ENCODE peak calls at places on chromosomes 2 and 18, in eight cellular contexts. One of them, this sample, is unnamed.

GRCh38 chr2:67268806-67269205 is 128.3 kb upstream of the ETAA1 start:
- DNase-seq in transverse colon: no peak
- DNase-seq in spleen: no peak
- DNase-seq in adrenal gland: no peak
- DNase-seq in uterus: no peak
- DNase-seq in Peyer's patch: no peak
- DNase-seq in ovary: no peak
- DNase-seq in body of pancreas: no peak
- DNase-seq in this sample: no peak

GRCh38 chr18:26545335-26545734 is 3.0 kb downstream of the KCTD1 start:
- DNase-seq in body of pancreas: peak
- DNase-seq in spleen: no peak
- DNase-seq in adrenal gland: no peak
- DNase-seq in ovary: no peak
- DNase-seq in Peyer's patch: no peak
- DNase-seq in transverse colon: no peak
- DNase-seq in uterus: no peak
- DNase-seq in this sample: no peak

GRCh38 chr2:10375570-10376266 is 72.4 kb downstream of the ODC1 start:
- DNase-seq in Peyer's patch: peak
- DNase-seq in uterus: no peak
- DNase-seq in spleen: no peak
- DNase-seq in ovary: no peak
- DNase-seq in transverse colon: no peak
- DNase-seq in body of pancreas: no peak
- DNase-seq in adrenal gland: no peak
- DNase-seq in this sample: no peak

GRCh38 chr2:177334940-177335543 is 57.5 kb upstream of the AGPS start:
- DNase-seq in spleen: no peak
- DNase-seq in Peyer's patch: no peak
- DNase-seq in body of pancreas: peak
- DNase-seq in ovary: peak
- DNase-seq in uterus: no peak
- DNase-seq in transverse colon: no peak
- DNase-seq in adrenal gland: no peak
- DNase-seq in this sample: no peak

GRCh38 chr2:45904931-45905642 is 253.6 kb downstream of the PRKCE start:
- DNase-seq in transverse colon: no peak
- DNase-seq in Peyer's patch: no peak
- DNase-seq in body of pancreas: no peak
- DNase-seq in ovary: no peak
- DNase-seq in adrenal gland: no peak
- DNase-seq in spleen: no peak
- DNase-seq in uterus: no peak
- DNase-seq in this sample: no peak

GRCh38 chr2:238063414-238064189 is 2.8 kb downstream of the SCLY start:
- DNase-seq in body of pancreas: no peak
- DNase-seq in spleen: no peak
- DNase-seq in Peyer's patch: no peak
- DNase-seq in ovary: no peak
- DNase-seq in uterus: no peak
- DNase-seq in transverse colon: no peak
- DNase-seq in adrenal gland: no peak
- DNase-seq in this sample: peak

GRCh38 chr2:127024769-127025356 is 82.1 kb downstream of the BIN1 start:
- DNase-seq in adrenal gland: no peak
- DNase-seq in transverse colon: peak
- DNase-seq in uterus: peak
- DNase-seq in body of pancreas: peak
- DNase-seq in ovary: no peak
- DNase-seq in spleen: peak
- DNase-seq in Peyer's patch: no peak
- DNase-seq in this sample: no peak

GRCh38 chr2:24977631-24978030 is 5.9 kb upstream of the DNAJC27 start:
- DNase-seq in spleen: no peak
- DNase-seq in adrenal gland: no peak
- DNase-seq in ovary: no peak
- DNase-seq in body of pancreas: no peak
- DNase-seq in Peyer's patch: no peak
- DNase-seq in transverse colon: no peak
- DNase-seq in uterus: no peak
- DNase-seq in this sample: no peak

DNA sequence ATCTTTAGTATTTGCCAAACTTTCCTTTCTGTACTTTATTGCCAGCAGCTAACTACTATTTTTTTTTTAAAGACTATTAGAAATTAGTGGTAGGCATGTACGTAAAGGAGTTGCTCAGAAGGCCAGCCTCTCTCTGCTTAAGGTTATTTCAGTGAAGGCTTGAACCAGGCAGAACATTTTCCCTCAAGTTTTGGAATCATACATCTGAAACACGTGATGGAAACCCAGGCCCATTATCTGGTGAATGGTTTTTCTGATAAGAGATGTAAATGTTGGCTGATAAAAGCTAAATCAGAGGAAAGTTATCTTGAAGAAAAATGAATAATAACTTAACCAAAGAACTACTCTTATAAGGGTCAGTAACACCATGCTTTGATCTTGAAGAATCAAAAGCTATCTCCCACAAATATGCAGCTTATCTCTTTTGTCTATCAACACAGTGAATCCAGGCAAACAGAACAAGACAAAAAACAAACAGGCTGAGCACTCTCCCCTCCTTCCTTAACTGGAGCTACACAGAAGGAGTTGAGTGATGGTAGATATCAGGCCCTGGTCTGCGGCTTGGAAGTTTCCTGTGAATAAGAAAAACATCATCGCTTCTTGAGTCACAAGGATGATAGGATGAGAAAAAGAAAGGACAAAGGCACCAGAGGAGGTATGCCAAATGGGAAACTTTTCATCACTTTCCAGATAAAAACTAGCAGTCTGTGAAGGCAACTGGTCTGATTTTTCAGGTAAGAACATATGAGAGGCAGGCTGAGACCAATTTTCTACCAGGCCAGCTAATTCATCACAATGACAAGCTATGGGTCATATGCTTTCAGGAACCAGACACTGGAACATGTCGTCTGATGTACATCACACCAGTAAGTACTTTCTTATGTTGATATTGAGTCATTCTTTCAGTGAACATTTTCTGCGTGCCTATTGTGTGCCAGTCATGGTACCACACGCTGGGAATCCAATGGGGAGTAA is 88.4 kb upstream of the STK17B start:
- DNase-seq in Peyer's patch: no peak
- DNase-seq in uterus: no peak
- DNase-seq in ovary: no peak
- DNase-seq in adrenal gland: peak
- DNase-seq in spleen: no peak
- DNase-seq in transverse colon: no peak
- DNase-seq in body of pancreas: no peak
- DNase-seq in this sample: no peak
- TF ChIP-seq POLR2A in Peyer's patch: no peak
- TF ChIP-seq POLR2A in uterus: no peak
- TF ChIP-seq POLR2A in ovary: no peak
- TF ChIP-seq POLR2A in adrenal gland: no peak
- TF ChIP-seq POLR2A in spleen: no peak
- TF ChIP-seq POLR2A in transverse colon: no peak
- TF ChIP-seq POLR2A in body of pancreas: no peak
- TF ChIP-seq POLR2A in this sample: no peak

DNA sequence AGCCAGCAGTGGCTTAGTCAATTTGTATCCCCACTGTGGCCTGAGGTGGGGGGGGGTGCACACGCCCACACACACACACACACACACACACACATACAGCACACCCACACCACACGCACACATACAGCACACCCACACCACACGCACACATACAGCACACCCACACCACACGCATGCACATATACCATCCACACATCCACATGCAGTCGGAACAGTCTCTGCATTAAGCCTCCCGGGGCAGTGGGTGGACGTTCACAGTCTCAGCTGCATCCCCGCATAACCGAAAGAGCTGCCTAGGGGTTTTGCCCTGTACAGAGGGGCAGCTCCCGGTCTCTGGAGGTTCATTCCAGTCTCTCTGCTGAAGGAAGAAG is 305.7 kb upstream of the HS6ST1 start:
- DNase-seq in body of pancreas: no peak
- DNase-seq in uterus: no peak
- DNase-seq in ovary: no peak
- DNase-seq in spleen: peak
- DNase-seq in transverse colon: no peak
- DNase-seq in adrenal gland: no peak
- DNase-seq in Peyer's patch: no peak
- DNase-seq in this sample: peak
- H3K27ac ChIP-seq in body of pancreas: no peak
- H3K27ac ChIP-seq in uterus: no peak
- H3K27ac ChIP-seq in ovary: no peak
- H3K27ac ChIP-seq in spleen: no peak
- H3K27ac ChIP-seq in transverse colon: no peak
- H3K27ac ChIP-seq in adrenal gland: no peak
- H3K27ac ChIP-seq in Peyer's patch: no peak
- H3K27ac ChIP-seq in this sample: no peak

DNA sequence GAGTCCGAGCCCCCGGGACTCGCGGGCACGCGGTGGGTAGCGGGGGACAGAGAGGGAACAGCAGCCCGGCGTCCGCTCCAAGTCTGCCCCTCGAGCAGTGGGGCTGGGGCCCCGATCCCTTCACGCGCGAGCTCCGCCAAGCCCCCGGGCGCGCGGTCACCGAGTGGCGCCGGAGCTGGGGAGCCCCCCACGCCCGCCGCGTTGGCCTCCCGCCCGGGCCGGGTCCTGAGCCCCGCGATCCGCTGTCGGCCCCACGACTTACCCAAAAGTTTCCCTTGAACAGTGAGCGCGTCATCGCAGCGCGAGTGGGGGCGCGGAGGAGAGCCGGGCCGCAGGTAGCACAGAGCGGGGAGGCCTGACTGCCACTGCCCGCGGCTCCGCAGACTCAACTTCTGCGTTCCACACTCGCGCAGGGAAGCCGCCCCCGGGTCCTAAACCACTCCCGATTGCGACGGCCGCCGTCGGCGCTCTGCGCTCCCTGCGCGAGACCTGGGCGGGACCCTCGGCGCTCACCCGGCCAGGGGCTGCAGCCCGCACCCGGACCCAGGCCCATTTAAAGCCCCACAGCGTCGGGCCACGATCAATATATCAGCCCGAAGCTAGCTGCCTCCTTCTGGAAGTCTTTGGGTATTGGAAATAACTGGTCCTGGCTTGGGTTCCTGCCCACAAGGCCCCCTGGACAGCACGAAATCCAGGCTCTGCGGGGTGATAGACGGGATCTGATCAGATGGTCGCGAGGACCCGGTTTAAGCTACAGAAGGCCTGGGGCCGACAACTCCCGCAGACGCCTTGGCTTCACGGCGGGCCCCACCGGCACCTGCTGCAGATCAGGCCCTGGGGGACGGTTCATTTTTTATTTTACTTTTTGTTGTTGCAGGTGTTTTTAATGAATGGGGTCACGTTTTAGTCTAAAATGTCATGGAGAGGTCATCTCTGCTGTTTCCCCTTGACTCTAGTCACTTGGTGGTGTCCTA is at the start of gene PSTPIP2:
- DNase-seq in spleen: peak
- DNase-seq in Peyer's patch: peak
- DNase-seq in transverse colon: peak
- DNase-seq in uterus: peak
- DNase-seq in adrenal gland: peak
- DNase-seq in ovary: peak
- DNase-seq in body of pancreas: peak
- DNase-seq in this sample: peak
- TF ChIP-seq POLR2A in spleen: no peak
- TF ChIP-seq POLR2A in Peyer's patch: peak
- TF ChIP-seq POLR2A in transverse colon: peak
- TF ChIP-seq POLR2A in uterus: peak
- TF ChIP-seq POLR2A in adrenal gland: no peak
- TF ChIP-seq POLR2A in ovary: no peak
- TF ChIP-seq POLR2A in body of pancreas: peak
- TF ChIP-seq POLR2A in this sample: peak

GRCh38 chr2:128457006-128457604 is 138.4 kb upstream of the HS6ST1 start:
- DNase-seq in body of pancreas: no peak
- DNase-seq in ovary: no peak
- DNase-seq in spleen: peak
- DNase-seq in transverse colon: no peak
- DNase-seq in Peyer's patch: no peak
- DNase-seq in adrenal gland: no peak
- DNase-seq in uterus: no peak
- DNase-seq in this sample: peak

GRCh38 chr2:128456281-128456680 is 137.6 kb upstream of the HS6ST1 start:
- DNase-seq in transverse colon: no peak
- DNase-seq in ovary: no peak
- DNase-seq in body of pancreas: no peak
- DNase-seq in spleen: no peak
- DNase-seq in uterus: no peak
- DNase-seq in Peyer's patch: no peak
- DNase-seq in adrenal gland: no peak
- DNase-seq in this sample: peak

GRCh38 chr2:128455710-128456050 is 137.0 kb upstream of the HS6ST1 start:
- DNase-seq in Peyer's patch: no peak
- DNase-seq in ovary: no peak
- DNase-seq in transverse colon: no peak
- DNase-seq in uterus: no peak
- DNase-seq in adrenal gland: no peak
- DNase-seq in spleen: no peak
- DNase-seq in body of pancreas: no peak
- DNase-seq in this sample: no peak

GRCh38 chr2:128452536-128453530 is 134.2 kb upstream of the HS6ST1 start:
- DNase-seq in uterus: no peak
- DNase-seq in transverse colon: no peak
- DNase-seq in spleen: no peak
- DNase-seq in ovary: peak
- DNase-seq in Peyer's patch: no peak
- DNase-seq in adrenal gland: no peak
- DNase-seq in body of pancreas: no peak
- DNase-seq in this sample: no peak

DNA sequence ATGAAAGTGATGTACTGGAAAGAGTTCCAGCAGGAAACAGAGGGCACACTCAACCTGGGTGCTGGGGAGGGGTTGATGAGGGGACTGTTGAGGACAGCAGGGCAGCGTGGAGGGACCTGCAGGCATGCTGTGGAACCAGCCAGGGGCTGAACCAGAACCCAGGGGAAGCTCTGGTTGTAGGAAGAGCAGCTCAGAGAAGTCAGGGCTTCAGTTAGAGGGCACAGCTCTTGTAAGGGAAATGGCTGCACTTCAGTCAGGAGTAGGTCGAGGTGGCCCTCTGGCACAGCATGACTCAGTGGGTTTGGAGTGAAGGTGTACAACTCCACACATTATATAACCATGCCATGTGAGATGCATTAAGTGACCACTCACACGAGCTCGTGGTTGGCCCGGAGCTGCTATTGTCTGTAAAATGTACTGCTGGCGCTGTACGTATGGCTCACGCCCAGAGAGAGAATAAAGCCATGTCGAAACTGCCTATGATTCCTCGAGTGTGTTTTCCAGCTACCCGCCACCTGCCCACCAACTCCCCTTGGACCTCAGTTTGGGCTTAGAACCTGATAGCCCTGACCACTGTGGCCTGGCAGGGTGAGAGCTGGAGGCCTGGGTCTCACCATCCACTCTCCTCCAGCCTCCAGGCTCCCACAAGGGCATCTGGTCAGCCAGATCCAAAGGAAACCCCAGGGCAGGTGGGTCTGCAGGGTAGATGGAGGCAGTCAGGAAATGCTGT is 136.5 kb upstream of the HS6ST1 start:
- DNase-seq in Peyer's patch: no peak
- DNase-seq in uterus: no peak
- DNase-seq in adrenal gland: no peak
- DNase-seq in body of pancreas: no peak
- DNase-seq in spleen: peak
- DNase-seq in transverse colon: no peak
- DNase-seq in ovary: no peak
- DNase-seq in this sample: peak
- H3K27ac ChIP-seq in Peyer's patch: no peak
- H3K27ac ChIP-seq in uterus: no peak
- H3K27ac ChIP-seq in adrenal gland: no peak
- H3K27ac ChIP-seq in body of pancreas: no peak
- H3K27ac ChIP-seq in spleen: no peak
- H3K27ac ChIP-seq in transverse colon: no peak
- H3K27ac ChIP-seq in ovary: no peak
- H3K27ac ChIP-seq in this sample: no peak